ENCODE peak calls at places on chromosomes 12 and 14, in seven cellular contexts. One of them, this sample, is unnamed.

GRCh38 chr12:55624056-55624455 is 12.6 kb upstream of the OR10P1 start:
- DNase-seq in A673: no peak
- DNase-seq in kidney: no peak
- DNase-seq in astrocyte: no peak
- DNase-seq in Peyer's patch: no peak
- DNase-seq in cardiac muscle cell: no peak
- DNase-seq in left ventricle myocardium inferior: no peak
- DNase-seq in this sample: no peak

GRCh38 chr12:27979145-27979544 is 6.6 kb upstream of the PTHLH start:
- DNase-seq in A673: no peak
- DNase-seq in kidney: no peak
- DNase-seq in astrocyte: no peak
- DNase-seq in Peyer's patch: no peak
- DNase-seq in cardiac muscle cell: no peak
- DNase-seq in left ventricle myocardium inferior: no peak
- DNase-seq in this sample: no peak

GRCh38 chr12:8047842-8048241 is 15.3 kb downstream of the FOXJ2 start:
- DNase-seq in A673: no peak
- DNase-seq in kidney: no peak
- DNase-seq in astrocyte: no peak
- DNase-seq in Peyer's patch: no peak
- DNase-seq in cardiac muscle cell: no peak
- DNase-seq in left ventricle myocardium inferior: no peak
- DNase-seq in this sample: no peak

GRCh38 chr14:71070169-71070568 is 162.9 kb downstream of the PCNX1 start:
- DNase-seq in A673: no peak
- DNase-seq in kidney: no peak
- DNase-seq in astrocyte: no peak
- DNase-seq in Peyer's patch: no peak
- DNase-seq in cardiac muscle cell: no peak
- DNase-seq in left ventricle myocardium inferior: no peak
- DNase-seq in this sample: no peak

GRCh38 chr12:92786045-92786444 is 83.3 kb downstream of the PLEKHG7 start:
- DNase-seq in A673: no peak
- DNase-seq in kidney: no peak
- DNase-seq in astrocyte: peak; percentile 56
- DNase-seq in Peyer's patch: no peak
- DNase-seq in cardiac muscle cell: no peak
- DNase-seq in left ventricle myocardium inferior: no peak
- DNase-seq in this sample: no peak

GRCh38 chr12:111274820-111275219 is 94.1 kb downstream of the PHETA1 start:
- DNase-seq in A673: peak; percentile 45
- DNase-seq in kidney: no peak
- DNase-seq in astrocyte: no peak
- DNase-seq in Peyer's patch: no peak
- DNase-seq in cardiac muscle cell: no peak
- DNase-seq in left ventricle myocardium inferior: no peak
- DNase-seq in this sample: no peak

GRCh38 chr12:99201906-99202645 is 445.5 kb upstream of the GARIN6 start:
- DNase-seq in A673: no peak
- DNase-seq in kidney: no peak
- DNase-seq in astrocyte: no peak
- DNase-seq in Peyer's patch: no peak
- DNase-seq in cardiac muscle cell: no peak
- DNase-seq in left ventricle myocardium inferior: no peak
- DNase-seq in this sample: no peak

GRCh38 chr14:90332271-90332584 is 487 bp upstream of the NRDE2 start:
- DNase-seq in A673: no peak
- DNase-seq in kidney: no peak
- DNase-seq in astrocyte: peak; percentile 3
- DNase-seq in Peyer's patch: no peak
- DNase-seq in cardiac muscle cell: no peak
- DNase-seq in left ventricle myocardium inferior: no peak
- DNase-seq in this sample: no peak

GRCh38 chr12:34394211-34395055 is 372.1 kb downstream of the ALG10 start:
- DNase-seq in A673: no peak
- DNase-seq in kidney: peak; percentile 35
- DNase-seq in astrocyte: no peak
- DNase-seq in Peyer's patch: peak; percentile 8
- DNase-seq in cardiac muscle cell: no peak
- DNase-seq in left ventricle myocardium inferior: peak; percentile 6
- DNase-seq in this sample: no peak

GRCh38 chr12:67909091-67909531 is 80.1 kb upstream of the IFNG-AS1 start:
- DNase-seq in A673: no peak
- DNase-seq in kidney: no peak
- DNase-seq in astrocyte: peak; percentile 94
- DNase-seq in Peyer's patch: no peak
- DNase-seq in cardiac muscle cell: no peak
- DNase-seq in left ventricle myocardium inferior: no peak
- DNase-seq in this sample: no peak

DNA sequence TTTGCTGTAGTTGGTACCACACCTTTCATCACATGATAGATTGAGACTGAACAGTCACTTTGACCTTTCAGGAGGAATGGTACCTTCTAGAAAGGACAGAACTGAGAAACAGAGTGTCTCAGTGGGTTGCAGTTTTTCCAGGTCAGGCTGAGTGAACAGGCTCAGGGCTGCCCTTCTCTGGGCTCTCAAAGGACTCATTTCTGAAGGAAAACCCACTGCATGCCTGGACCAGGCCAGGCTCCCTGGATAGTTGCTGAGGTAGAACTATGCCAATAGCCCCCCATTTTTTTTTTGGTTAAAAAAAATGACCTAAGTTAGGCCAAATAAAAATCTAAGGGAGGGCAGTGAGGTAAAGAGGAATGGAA is 148.1 kb upstream of the EGLN3 start:
- DNase-seq in A673: no peak
- DNase-seq in kidney: no peak
- DNase-seq in astrocyte: no peak
- DNase-seq in Peyer's patch: no peak
- DNase-seq in cardiac muscle cell: no peak
- DNase-seq in left ventricle myocardium inferior: no peak
- DNase-seq in this sample: no peak
- TF ChIP-seq CTCF in A673: no peak
- TF ChIP-seq CTCF in kidney: no peak
- TF ChIP-seq CTCF in astrocyte: no peak
- TF ChIP-seq CTCF in Peyer's patch: no peak
- TF ChIP-seq CTCF in cardiac muscle cell: no peak
- TF ChIP-seq CTCF in left ventricle myocardium inferior: peak; percentile 23
- TF ChIP-seq CTCF in this sample: no peak

DNA sequence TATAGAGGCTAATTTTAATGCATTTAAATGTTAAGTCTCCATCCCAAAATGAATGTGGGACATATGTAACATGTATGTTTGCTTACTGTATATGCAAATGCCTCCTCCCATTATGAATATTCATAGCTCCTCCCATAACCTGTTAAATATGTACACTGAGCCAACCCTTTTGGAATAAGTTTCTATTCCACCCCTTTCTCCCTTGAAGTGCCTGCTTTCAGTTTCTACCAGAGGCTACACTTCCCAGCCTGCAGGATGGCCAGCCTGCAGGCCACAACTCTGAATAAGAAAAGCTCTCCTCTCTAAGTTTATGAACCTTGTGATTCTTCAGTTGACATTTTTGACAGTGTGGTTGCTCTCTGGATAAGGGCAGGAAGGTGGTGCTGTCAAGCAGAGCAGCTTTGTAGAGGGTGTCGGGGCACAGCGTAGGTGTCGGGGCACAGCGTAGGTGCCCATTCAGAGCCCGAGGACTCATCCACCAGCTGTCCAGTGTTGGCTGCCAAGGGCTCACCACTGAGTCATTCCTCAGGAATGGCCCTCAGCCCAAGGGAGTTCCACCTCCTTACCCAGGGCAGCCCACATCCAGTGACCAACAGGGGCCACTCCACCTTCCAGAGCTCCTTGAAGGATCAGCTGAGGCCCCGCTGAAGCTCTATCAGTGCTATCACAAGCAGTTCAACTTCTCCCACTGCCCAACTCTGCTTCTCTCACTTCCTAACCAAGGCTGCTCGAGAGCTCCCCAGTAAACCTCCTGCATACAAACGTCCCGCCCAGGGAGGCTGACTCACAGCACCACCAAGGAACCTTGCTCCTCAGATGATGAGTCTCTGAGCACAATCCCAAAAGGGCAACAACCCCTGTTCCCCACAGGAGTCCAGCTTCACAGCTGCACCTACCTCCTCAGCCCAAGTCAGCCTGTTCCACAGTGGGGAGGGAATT is 31.4 kb downstream of the VWF start:
- DNase-seq in A673: no peak
- DNase-seq in kidney: peak; percentile 83
- DNase-seq in astrocyte: peak; percentile 89
- DNase-seq in Peyer's patch: peak; percentile 83
- DNase-seq in cardiac muscle cell: no peak
- DNase-seq in left ventricle myocardium inferior: no peak
- DNase-seq in this sample: no peak
- H3K27ac ChIP-seq in A673: no peak overlapping the region
- H3K27ac ChIP-seq in kidney: peak overlapping the region; percentile 2
- H3K27ac ChIP-seq in astrocyte: peak overlapping the region; percentile 75
- H3K27ac ChIP-seq in Peyer's patch: no peak overlapping the region
- H3K27ac ChIP-seq in cardiac muscle cell: no peak overlapping the region
- H3K27ac ChIP-seq in left ventricle myocardium inferior: peak overlapping the region; percentile 69
- H3K27ac ChIP-seq in this sample: no peak overlapping the region

GRCh38 chr12:106680280-106680679 is 94.2 kb upstream of the RIC8B start:
- DNase-seq in A673: no peak
- DNase-seq in kidney: no peak
- DNase-seq in astrocyte: no peak
- DNase-seq in Peyer's patch: no peak
- DNase-seq in cardiac muscle cell: no peak
- DNase-seq in left ventricle myocardium inferior: no peak
- DNase-seq in this sample: no peak

GRCh38 chr12:106685381-106685780 is 89.1 kb upstream of the RIC8B start:
- DNase-seq in A673: no peak
- DNase-seq in kidney: no peak
- DNase-seq in astrocyte: no peak
- DNase-seq in Peyer's patch: no peak
- DNase-seq in cardiac muscle cell: no peak
- DNase-seq in left ventricle myocardium inferior: no peak
- DNase-seq in this sample: no peak

GRCh38 chr12:106681210-106681609 is 93.3 kb upstream of the RIC8B start:
- DNase-seq in A673: no peak
- DNase-seq in kidney: no peak
- DNase-seq in astrocyte: no peak
- DNase-seq in Peyer's patch: no peak
- DNase-seq in cardiac muscle cell: no peak
- DNase-seq in left ventricle myocardium inferior: no peak
- DNase-seq in this sample: no peak

GRCh38 chr12:106684497-106684896 is 90.0 kb upstream of the RIC8B start:
- DNase-seq in A673: no peak
- DNase-seq in kidney: no peak
- DNase-seq in astrocyte: no peak
- DNase-seq in Peyer's patch: no peak
- DNase-seq in cardiac muscle cell: no peak
- DNase-seq in left ventricle myocardium inferior: no peak
- DNase-seq in this sample: no peak

GRCh38 chr12:106682594-106683234 is 91.8 kb upstream of the RIC8B start:
- DNase-seq in A673: no peak
- DNase-seq in kidney: no peak
- DNase-seq in astrocyte: peak; percentile 7
- DNase-seq in Peyer's patch: no peak
- DNase-seq in cardiac muscle cell: no peak
- DNase-seq in left ventricle myocardium inferior: no peak
- DNase-seq in this sample: no peak
- TF ChIP-seq CTCF in A673: no peak
- TF ChIP-seq CTCF in kidney: peak; percentile 29
- TF ChIP-seq CTCF in astrocyte: peak; percentile 12
- TF ChIP-seq CTCF in Peyer's patch: peak; percentile 55
- TF ChIP-seq CTCF in cardiac muscle cell: peak; percentile 59
- TF ChIP-seq CTCF in left ventricle myocardium inferior: peak; percentile 47
- TF ChIP-seq CTCF in this sample: no peak

GRCh38 chr14:64544607-64545312 is 4.2 kb downstream of the HSPA2 start:
- DNase-seq in A673: no peak
- DNase-seq in kidney: no peak
- DNase-seq in astrocyte: no peak
- DNase-seq in Peyer's patch: no peak
- DNase-seq in cardiac muscle cell: no peak
- DNase-seq in left ventricle myocardium inferior: no peak
- DNase-seq in this sample: no peak

GRCh38 chr14:64541261-64541970 is 875 bp downstream of the HSPA2 start:
- DNase-seq in A673: no peak
- DNase-seq in kidney: peak; percentile 86
- DNase-seq in astrocyte: no peak
- DNase-seq in Peyer's patch: no peak
- DNase-seq in cardiac muscle cell: no peak
- DNase-seq in left ventricle myocardium inferior: peak; percentile 23
- DNase-seq in this sample: no peak

GRCh38 chr14:64541971-64542838 is 1.7 kb downstream of the HSPA2 start:
- DNase-seq in A673: no peak
- DNase-seq in kidney: peak; percentile 79
- DNase-seq in astrocyte: no peak
- DNase-seq in Peyer's patch: no peak
- DNase-seq in cardiac muscle cell: no peak
- DNase-seq in left ventricle myocardium inferior: peak; percentile 20
- DNase-seq in this sample: no peak

GRCh38 chr14:64540208-64541202 is at the start of gene HSPA2:
- DNase-seq in A673: peak; percentile 99
- DNase-seq in kidney: peak; percentile 100
- DNase-seq in astrocyte: peak; percentile 99
- DNase-seq in Peyer's patch: peak; percentile 99
- DNase-seq in cardiac muscle cell: peak; percentile 78
- DNase-seq in left ventricle myocardium inferior: peak; percentile 99
- DNase-seq in this sample: no peak

DNA sequence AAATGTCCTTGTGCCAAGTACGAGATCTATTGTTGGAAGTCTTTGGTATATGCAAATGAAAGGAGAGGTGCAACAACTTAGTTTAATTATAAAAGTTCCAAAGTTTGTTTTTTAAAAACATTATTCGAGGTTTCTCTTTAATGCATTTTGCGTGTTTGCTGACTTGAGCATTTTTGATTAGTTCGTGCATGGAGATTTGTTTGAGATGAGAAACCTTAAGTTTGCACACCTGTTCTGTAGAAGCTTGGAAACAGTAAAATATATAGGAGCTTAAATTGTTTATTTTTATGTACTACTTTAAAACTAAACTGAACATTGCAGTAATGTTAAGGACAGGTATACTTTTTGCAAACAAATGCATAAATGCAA is 2.3 kb downstream of the HSPA2 start:
- DNase-seq in A673: no peak
- DNase-seq in kidney: no peak
- DNase-seq in astrocyte: no peak
- DNase-seq in Peyer's patch: no peak
- DNase-seq in cardiac muscle cell: no peak
- DNase-seq in left ventricle myocardium inferior: no peak
- DNase-seq in this sample: no peak
- H3K27ac ChIP-seq in A673: no peak overlapping the region
- H3K27ac ChIP-seq in kidney: no peak overlapping the region
- H3K27ac ChIP-seq in astrocyte: no peak overlapping the region
- H3K27ac ChIP-seq in Peyer's patch: no peak overlapping the region
- H3K27ac ChIP-seq in cardiac muscle cell: no peak overlapping the region
- H3K27ac ChIP-seq in left ventricle myocardium inferior: no peak overlapping the region
- H3K27ac ChIP-seq in this sample: no peak overlapping the region

DNA sequence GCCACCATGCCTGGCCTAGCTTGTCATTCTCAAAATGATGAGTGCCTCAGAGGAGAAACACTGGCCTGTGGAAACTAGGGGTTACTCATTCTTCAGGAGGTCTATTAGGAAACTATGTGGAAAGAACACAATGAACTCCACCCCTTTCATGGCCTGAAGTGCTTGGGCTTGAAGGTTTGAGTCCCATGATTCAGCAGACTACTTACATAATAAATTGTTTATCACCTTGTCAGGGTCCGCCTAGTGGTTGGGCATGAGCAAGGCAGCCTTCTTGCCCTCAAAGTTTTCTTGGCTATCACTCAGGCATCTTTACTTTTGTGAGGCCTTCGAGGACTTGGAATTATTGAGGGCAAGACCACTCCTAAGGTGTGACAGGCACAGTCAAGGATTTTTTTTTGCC is 251.2 kb downstream of the ACSS3 start:
- DNase-seq in A673: peak; percentile 57
- DNase-seq in kidney: no peak
- DNase-seq in astrocyte: peak; percentile 2
- DNase-seq in Peyer's patch: no peak
- DNase-seq in cardiac muscle cell: no peak
- DNase-seq in left ventricle myocardium inferior: no peak
- DNase-seq in this sample: peak; percentile 4
- TF ChIP-seq CTCF in A673: peak; percentile 54
- TF ChIP-seq CTCF in kidney: no peak
- TF ChIP-seq CTCF in astrocyte: peak; percentile 34
- TF ChIP-seq CTCF in Peyer's patch: peak; percentile 21
- TF ChIP-seq CTCF in cardiac muscle cell: peak; percentile 17
- TF ChIP-seq CTCF in left ventricle myocardium inferior: no peak
- TF ChIP-seq CTCF in this sample: peak; percentile 47

This sample was measured in DND-41.